ENCODE peak calls at places on chromosomes 16 and 17, in eight cellular contexts. P is CD4-positive, alpha-beta memory T cell; L is lung; A is mesendoderm; E is CD8-positive, alpha-beta memory T cell; F is adrenal gland; W is neuronal stem cell; N is CD8-positive, alpha-beta T cell. V is an unnamed sample. For H3K4me1, the result is how much of the 10 kb centered on the place peaks cover.

GRCh38 chr17:49333806-49334205 is 28.2 kb downstream of the ZNF652 start:
- DNase-seq in P (no peak), L (no peak), A (no peak), E (no peak), F (no peak), W (no peak), N (no peak), V (peak)

GRCh38 chr17:52892334-52892733 is 733.8 kb upstream of the CA10 start:
- DNase-seq in P (no peak), L (no peak), A (no peak), E (no peak), F (no peak), W (no peak), N (no peak), V (no peak)

GRCh38 chr17:2684549-2684948 is 27.0 kb downstream of the CLUH start:
- DNase-seq in P (no peak), L (no peak), A (no peak), E (no peak), F (no peak), W (no peak), N (no peak), V (no peak)

GRCh38 chr16:57071840-57072541 is 20.4 kb upstream of the CPNE2 start:
- DNase-seq in P (no peak), L (no peak), A (no peak), E (no peak), F (no peak), W (no peak), N (no peak), V (no peak)

GRCh38 chr17:20043034-20043433 is 33.9 kb downstream of the SPECC1 start:
- DNase-seq in P (no peak), L (no peak), A (no peak), E (peak), F (no peak), W (no peak), N (no peak), V (no peak)

GRCh38 chr17:6536053-6536452 is 20.3 kb downstream of the PITPNM3 start:
- DNase-seq in P (no peak), L (no peak), A (no peak), E (no peak), F (no peak), W (no peak), N (no peak), V (no peak)

GRCh38 chr17:57338257-57338919 is 82.1 kb downstream of the MSI2 start:
- DNase-seq in P (no peak), L (no peak), A (peak), E (no peak), F (no peak), W (no peak), N (no peak), V (no peak)

GRCh38 chr16:35405547-35405946 is 1946.1 kb downstream of the TP53TG3F start:
- DNase-seq in P (no peak), L (no peak), A (no peak), E (no peak), F (peak), W (no peak), N (no peak), V (no peak)

GRCh38 chr17:64777413-64778101 is 115.5 kb upstream of the SMURF2 start:
- DNase-seq in P (no peak), L (no peak), A (no peak), E (no peak), F (peak), W (no peak), N (no peak), V (peak)

GRCh38 chr17:81125573-81126081 is 39.7 kb upstream of the PVALEF start:
- DNase-seq in P (no peak), L (no peak), A (no peak), E (no peak), F (no peak), W (no peak), N (no peak), V (no peak)

GRCh38 chr16:85522842-85523601 is 90.1 kb upstream of the GSE1 start:
- DNase-seq in P (no peak), L (no peak), A (peak), E (no peak), F (no peak), W (no peak), N (no peak), V (no peak)

GRCh38 chr16:47110939-47111338 is 32.8 kb downstream of the NETO2 start:
- DNase-seq in P (no peak), L (no peak), A (peak), E (no peak), F (no peak), W (no peak), N (no peak), V (no peak)

DNA sequence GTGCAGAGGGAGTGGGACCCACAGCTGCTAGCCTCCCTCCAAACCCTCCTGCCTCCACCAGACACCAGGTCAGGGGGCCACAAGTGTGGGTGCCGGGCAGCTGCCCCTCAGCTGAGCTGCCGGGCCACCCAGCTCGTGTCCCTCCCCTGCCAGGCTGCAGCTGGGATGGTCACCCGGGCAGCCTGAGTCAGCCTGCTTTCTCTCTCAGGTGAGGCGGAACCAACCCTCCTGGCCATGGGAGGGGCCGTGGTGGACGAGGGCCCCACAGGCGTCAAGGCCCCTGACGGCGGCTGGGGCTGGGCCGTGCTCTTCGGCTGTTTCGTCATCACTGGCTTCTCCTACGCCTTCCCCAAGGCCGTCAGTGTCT is 6.9 kb downstream of the SLC16A3 start:
- DNase-seq in P (no peak), L (no peak), A (no peak), E (no peak), F (no peak), W (no peak), N (no peak), V (no peak)
- H3K4me1 ChIP-seq in P (half or more), L (half or more), A (under half), E (under half), F (under half), W (under half), N (half or more), V (half or more)

DNA sequence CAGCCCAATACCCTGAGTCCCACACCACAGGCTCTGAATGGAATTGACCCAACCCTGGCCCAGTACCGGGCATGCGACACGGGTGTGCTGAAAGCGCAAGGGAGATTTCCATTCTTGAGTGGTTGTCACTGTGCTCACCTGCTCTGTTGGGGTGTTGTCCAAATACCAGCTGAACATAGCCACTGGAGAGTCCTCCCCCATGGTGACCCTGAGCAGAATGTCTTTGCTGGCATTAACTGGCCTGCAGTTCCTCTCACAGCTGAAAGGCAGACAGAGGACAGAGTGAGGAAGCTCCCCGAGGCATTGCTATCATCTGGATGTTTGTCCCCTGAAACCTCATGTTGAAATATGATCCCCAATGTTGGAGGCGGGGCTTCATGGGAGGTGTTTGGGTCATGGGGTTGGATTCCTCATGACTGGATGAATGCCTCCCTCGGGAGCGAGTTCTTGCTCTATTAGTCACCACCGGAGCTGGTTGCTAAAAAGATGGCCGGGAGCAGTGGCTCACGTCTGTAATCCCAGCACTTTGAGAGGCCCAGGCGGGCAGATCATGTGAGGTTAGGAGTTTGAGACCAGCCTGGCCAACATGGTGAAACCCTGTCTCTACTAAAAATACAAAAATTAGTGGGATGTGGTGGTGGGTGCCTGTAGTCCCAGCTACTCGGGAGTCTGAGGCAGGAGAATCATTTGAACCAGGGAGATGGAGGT is 57.3 kb upstream of the BCO1 start:
- DNase-seq in P (no peak), L (peak), A (peak), E (no peak), F (peak), W (peak), N (no peak), V (peak)
- H3K4me3 ChIP-seq in P (no peak), L (no peak), A (no peak), E (no peak), F (no peak), W (peak), N (no peak), V (no peak)

GRCh38 chr17:71802663-71803062 is 318.2 kb upstream of the SOX9 start:
- DNase-seq in P (no peak), L (no peak), A (no peak), E (no peak), F (no peak), W (no peak), N (no peak), V (no peak)
- H3K4me1 ChIP-seq in P (under half), L (under half), A (under half), E (under half), F (under half), W (under half), N (under half), V (under half)

DNA sequence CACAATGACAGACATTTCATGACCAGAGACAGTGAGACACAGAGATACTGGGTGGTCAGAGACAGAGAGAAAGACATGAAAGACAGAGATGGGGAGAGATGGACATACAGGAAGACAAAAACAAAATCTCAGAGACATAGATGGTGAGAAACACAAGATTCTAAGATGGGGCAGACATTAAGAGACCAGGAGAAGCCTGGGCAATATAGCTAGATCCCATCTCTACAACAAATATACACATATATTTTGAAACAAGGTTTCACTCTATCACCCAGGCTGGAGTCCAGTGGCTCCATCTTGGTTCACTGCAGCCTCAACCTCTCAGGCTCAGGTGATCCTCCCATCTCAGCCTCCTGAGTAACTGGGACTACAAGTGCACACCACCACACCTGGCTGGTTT is 2.3 kb downstream of the SEPTIN1 start:
- DNase-seq in P (no peak), L (no peak), A (no peak), E (no peak), F (no peak), W (no peak), N (no peak), V (no peak)
- H3K4me3 ChIP-seq in P (no peak), L (no peak), A (no peak), E (peak), F (no peak), W (no peak), N (no peak), V (no peak)

DNA sequence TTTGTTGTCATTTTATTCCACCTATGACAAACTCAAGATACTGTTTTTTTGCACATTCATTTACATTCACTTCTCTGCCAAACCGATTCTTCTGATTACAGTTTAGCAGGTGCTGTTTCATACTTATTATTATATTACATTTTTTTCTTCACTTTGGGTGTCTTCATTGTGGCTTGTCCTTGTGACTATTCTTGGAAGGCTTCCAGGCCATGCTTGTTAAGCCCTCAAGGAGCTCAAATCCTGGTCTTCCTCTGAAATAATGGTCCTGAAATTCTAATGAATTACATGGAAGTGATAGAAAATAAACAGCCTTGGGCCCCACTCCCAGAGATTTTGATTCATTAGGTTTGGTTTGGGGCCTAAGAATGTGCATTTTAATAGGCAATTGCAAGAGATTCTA is 1.4 kb downstream of the KRTAP2-4 start:
- DNase-seq in P (no peak), L (no peak), A (no peak), E (no peak), F (no peak), W (no peak), N (no peak), V (no peak)
- H3K4me1 ChIP-seq in P (under half), L (under half), A (under half), E (under half), F (under half), W (under half), N (under half), V (half or more)

DNA sequence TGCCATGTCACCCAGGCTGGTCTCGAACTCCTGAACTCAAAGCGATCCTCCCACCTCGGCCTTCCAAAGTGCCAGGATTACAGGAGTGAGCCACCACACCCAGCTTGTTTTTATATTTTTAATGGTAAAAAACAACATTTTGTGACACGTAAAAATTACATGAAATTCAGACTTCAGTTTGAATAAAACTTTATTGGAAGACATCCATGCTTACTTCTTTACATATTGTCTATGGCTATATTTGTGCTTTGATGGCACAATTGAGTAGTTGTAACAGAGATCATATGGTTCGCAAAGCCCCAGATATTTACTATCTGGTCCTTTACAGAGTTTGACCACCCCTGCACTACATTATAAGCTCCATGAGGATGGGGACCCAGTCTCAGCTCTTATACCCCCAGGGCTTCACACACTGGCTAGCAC is 1.8 kb upstream of the FDXR start:
- DNase-seq in P (no peak), L (no peak), A (no peak), E (no peak), F (no peak), W (no peak), N (no peak), V (no peak)
- H3K4me3 ChIP-seq in P (no peak), L (no peak), A (no peak), E (no peak), F (no peak), W (no peak), N (no peak), V (no peak)

GRCh38 chr16:1162701-1163566 is 10.0 kb downstream of the CACNA1H start:
- DNase-seq in P (no peak), L (no peak), A (no peak), E (no peak), F (no peak), W (no peak), N (no peak), V (no peak)
- H3K4me1 ChIP-seq in P (under half), L (under half), A (under half), E (under half), F (under half), W (under half), N (under half), V (under half)

GRCh38 chr16:87703835-87704375 is 61.9 kb downstream of the KLHDC4 start:
- DNase-seq in P (no peak), L (no peak), A (no peak), E (no peak), F (no peak), W (no peak), N (no peak), V (no peak)

GRCh38 chr16:87701505-87701921 is 64.3 kb downstream of the KLHDC4 start:
- DNase-seq in P (no peak), L (no peak), A (no peak), E (no peak), F (no peak), W (no peak), N (no peak), V (no peak)

GRCh38 chr16:87704754-87705353 is 60.9 kb downstream of the KLHDC4 start:
- DNase-seq in P (no peak), L (no peak), A (no peak), E (no peak), F (no peak), W (no peak), N (no peak), V (no peak)

GRCh38 chr16:87702325-87702811 is 63.4 kb downstream of the KLHDC4 start:
- DNase-seq in P (no peak), L (no peak), A (peak), E (no peak), F (no peak), W (no peak), N (peak), V (no peak)

GRCh38 chr16:87703071-87703470 is 62.7 kb downstream of the KLHDC4 start:
- DNase-seq in P (no peak), L (no peak), A (no peak), E (no peak), F (no peak), W (no peak), N (no peak), V (no peak)
- H3K4me3 ChIP-seq in P (no peak), L (no peak), A (no peak), E (no peak), F (no peak), W (no peak), N (no peak), V (no peak)

V was measured in SJSA1.